ENCODE peak calls at places on chromosome 17, in six cellular contexts. T is T-helper 1 cell; S is activated CD8-positive, alpha-beta memory T cell treated with anti-CD3 and anti-CD28 coated beads for 1 hour; B is coronary artery; X is COLO829; W is stimulated activated CD4-positive, alpha-beta T cell treated with anti-CD3 and anti-CD28 coated beads, Interleukin-12 subunit alpha, Interleukin-12 subunit beta, amount 100 ng/mL, for 24 hours. H is an unnamed sample.

GRCh38 chr17:49951362-49952080 is 17.5 kb upstream of the DLX4 start:
- DNase-seq in B (no peak), S (no peak), X (peak), T (no peak), W (no peak), H (no peak)

GRCh38 chr17:4735825-4736651 is 3.6 kb upstream of the ZMYND15 start:
- DNase-seq in W (no peak), S (no peak), X (no peak), B (no peak), T (no peak), H (no peak)

GRCh38 chr17:16463341-16464000 is 28.5 kb downstream of the LRRC75A start:
- DNase-seq in X (peak), W (no peak), B (no peak), S (no peak), T (no peak), H (no peak)

GRCh38 chr17:68195667-68196393 is 52.0 kb upstream of the AMZ2 start:
- DNase-seq in X (no peak), B (no peak), S (no peak), T (no peak), W (no peak), H (no peak)

GRCh38 chr17:50926523-50926922 is 60.4 kb upstream of the TOB1 start:
- DNase-seq in X (no peak), B (no peak), T (no peak), W (no peak), S (no peak), H (no peak)

GRCh38 chr17:82441686-82442487 is 8.7 kb downstream of the CYBC1 start:
- DNase-seq in B (no peak), X (no peak), S (no peak), W (no peak), T (no peak), H (no peak)

GRCh38 chr17:57624390-57624789 is 120.7 kb downstream of the CCDC182 start:
- DNase-seq in X (no peak), S (no peak), B (no peak), T (no peak), W (no peak), H (no peak)

GRCh38 chr17:17897442-17897841 is 60.7 kb upstream of the SREBF1 start:
- DNase-seq in S (no peak), T (no peak), W (no peak), B (no peak), X (no peak), H (no peak)

GRCh38 chr17:13874817-13875216 is 194.5 kb upstream of the COX10 start:
- DNase-seq in T (no peak), X (no peak), B (no peak), W (no peak), S (no peak), H (no peak)

GRCh38 chr17:28549274-28550132 is 2.9 kb downstream of the UNC119 start:
- DNase-seq in B (no peak), S (no peak), T (peak), X (no peak), W (no peak), H (no peak)

GRCh38 chr17:77375917-77376651 is 235.3 kb downstream of the SEC14L1 start:
- DNase-seq in W (no peak), X (no peak), S (no peak), T (peak), B (no peak), H (no peak)

GRCh38 chr17:12856451-12856850 is 67.2 kb downstream of the ARHGAP44 start:
- DNase-seq in T (no peak), W (no peak), S (no peak), B (no peak), X (no peak), H (no peak)

GRCh38 chr17:40069751-40070643 is 7.2 kb downstream of the THRA start:
- DNase-seq in W (no peak), S (peak), T (no peak), X (no peak), B (peak), H (no peak)

GRCh38 chr17:62343764-62344163 is 36.6 kb upstream of the EFCAB3 start:
- DNase-seq in W (no peak), T (no peak), X (no peak), B (no peak), S (no peak), H (no peak)

GRCh38 chr17:75920045-75920560 is 15.4 kb upstream of the MRPL38 start:
- DNase-seq in T (no peak), X (no peak), B (no peak), S (no peak), W (no peak), H (no peak)